ENCODE peak calls at places on chromosome 5, in six cellular contexts. D, H, O, Y, C and E are unnamed samples.

GRCh38 chr5:177468329-177469058 is 4.9 kb downstream of the DBN1 start:
- DNase-seq in C (no peak), H (no peak), D (peak; percentile 50), O (no peak), Y (no peak), E (no peak)

GRCh38 chr5:15446552-15446951 is 53.4 kb upstream of the FBXL7 start:
- DNase-seq in C (no peak), Y (no peak), D (no peak), H (no peak), O (no peak), E (no peak)

GRCh38 chr5:39102684-39103155 is 28.5 kb upstream of the RICTOR start:
- DNase-seq in H (no peak), C (no peak), D (peak; percentile 90), Y (no peak), O (no peak), E (no peak)

GRCh38 chr5:175247146-175247545 is 196.8 kb downstream of the DRD1 start:
- DNase-seq in H (no peak), Y (no peak), O (no peak), C (no peak), D (no peak), E (no peak)

GRCh38 chr5:39780341-39780740 is 355.6 kb upstream of the DAB2 start:
- DNase-seq in H (no peak), Y (no peak), O (no peak), D (no peak), C (no peak), E (no peak)

GRCh38 chr5:161851691-161852299 is 3.9 kb downstream of the GABRA1 start:
- DNase-seq in O (no peak), H (no peak), C (no peak), D (no peak), Y (no peak), E (no peak)

GRCh38 chr5:38211354-38211710 is 47.0 kb upstream of the EGFLAM start:
- DNase-seq in Y (no peak), C (no peak), O (no peak), H (no peak), D (no peak), E (no peak)

GRCh38 chr5:68565427-68565826 is 349.9 kb downstream of the PIK3R1 start:
- DNase-seq in D (no peak), Y (no peak), H (no peak), O (no peak), C (no peak), E (no peak)

GRCh38 chr5:57859626-57860025 is 377.0 kb upstream of the ACTBL2 start:
- DNase-seq in Y (no peak), C (no peak), D (no peak), O (no peak), H (no peak), E (no peak)

GRCh38 chr5:8333445-8333844 is 464.5 kb downstream of the MTRR start:
- DNase-seq in H (no peak), Y (no peak), D (no peak), O (no peak), C (no peak), E (no peak)

GRCh38 chr5:6780802-6781391 is 67.7 kb downstream of the TENT4A start:
- DNase-seq in O (no peak), H (no peak), Y (no peak), D (peak; percentile 16), C (no peak), E (peak; percentile 46)

GRCh38 chr5:68282001-68282400 is 66.4 kb downstream of the PIK3R1 start:
- DNase-seq in C (no peak), D (no peak), H (no peak), Y (no peak), O (no peak), E (no peak)

GRCh38 chr5:150599281-150599680 is 41.2 kb upstream of the SYNPO start:
- DNase-seq in D (no peak), Y (no peak), H (no peak), O (no peak), C (no peak), E (no peak)

GRCh38 chr5:57246426-57246825 is 72.6 kb downstream of the GPBP1 start:
- DNase-seq in O (no peak), C (no peak), D (no peak), H (no peak), Y (no peak), E (no peak)

GRCh38 chr5:136526021-136526420 is 160.7 kb upstream of the TRPC7 start:
- DNase-seq in D (no peak), Y (no peak), C (no peak), O (no peak), H (no peak), E (no peak)

GRCh38 chr5:31639488-31640011 is 619 bp downstream of the PDZD2 start:
- DNase-seq in D (no peak), C (no peak), O (no peak), Y (peak; percentile 23), H (peak; percentile 29), E (no peak)

GRCh38 chr5:132098151-132098594 is 24.6 kb downstream of the CSF2 start:
- DNase-seq in Y (no peak), O (no peak), D (no peak), H (no peak), C (no peak), E (no peak)

GRCh38 chr5:91386120-91386519 is 3.0 kb upstream of the ARRDC3 start:
- DNase-seq in C (no peak), D (no peak), H (no peak), O (no peak), Y (no peak), E (no peak)

GRCh38 chr5:132489051-132489770 is 1.4 kb downstream of the IRF1 start:
- DNase-seq in D (no peak), H (peak; percentile 19), Y (peak; percentile 22), C (no peak), O (peak; percentile 11), E (no peak)

GRCh38 chr5:42876375-42876844 is 64.7 kb upstream of the SELENOP start:
- DNase-seq in H (no peak), Y (no peak), C (no peak), D (no peak), O (no peak), E (no peak)

GRCh38 chr5:38379360-38379827 is 121.0 kb downstream of the EGFLAM start:
- DNase-seq in Y (no peak), D (no peak), H (no peak), O (no peak), C (no peak), E (no peak)

GRCh38 chr5:22611327-22611726 is 241.8 kb downstream of the CDH12 start:
- DNase-seq in C (no peak), Y (no peak), D (no peak), H (no peak), O (no peak), E (no peak)

GRCh38 chr5:38780950-38781349 is 64.9 kb upstream of the OSMR start:
- DNase-seq in D (no peak), O (peak; percentile 32), Y (peak; percentile 81), H (peak; percentile 81), C (peak; percentile 61), E (peak; percentile 82)

GRCh38 chr5:101932599-101932998 is 363.5 kb downstream of the SLCO4C1 start:
- DNase-seq in O (no peak), H (no peak), C (no peak), Y (no peak), D (peak; percentile 3), E (no peak)

GRCh38 chr5:158878227-158878626 is 221.5 kb downstream of the EBF1 start:
- DNase-seq in O (no peak), H (no peak), D (no peak), C (no peak), Y (no peak), E (no peak)

GRCh38 chr5:158882236-158882635 is 217.5 kb downstream of the EBF1 start:
- DNase-seq in Y (no peak), D (no peak), C (no peak), H (no peak), O (no peak), E (no peak)

GRCh38 chr5:158881076-158881880 is 218.4 kb downstream of the EBF1 start:
- DNase-seq in O (no peak), D (no peak), Y (no peak), H (no peak), C (no peak), E (no peak)

GRCh38 chr5:158880514-158881001 is 219.2 kb downstream of the EBF1 start:
- DNase-seq in O (no peak), H (no peak), D (no peak), C (no peak), Y (no peak), E (no peak)

DNA sequence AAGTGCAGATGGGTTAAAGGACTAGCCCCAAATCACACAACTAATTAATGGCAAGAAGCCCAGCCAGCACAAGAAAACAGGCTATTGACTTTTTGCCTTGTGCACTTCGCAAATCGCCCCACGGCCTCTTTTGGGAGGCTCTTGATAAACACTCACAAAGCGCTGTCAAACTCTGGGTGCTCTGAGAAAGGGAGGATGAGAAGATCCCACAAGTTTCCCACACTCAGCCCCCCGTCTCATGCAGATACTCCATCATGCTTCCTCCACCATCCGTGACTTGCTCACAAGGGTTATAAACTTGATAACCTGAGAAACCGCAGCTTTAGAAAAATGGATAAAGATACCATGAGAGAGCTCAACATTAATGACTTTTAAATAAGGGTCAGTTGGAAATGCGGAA is 219.7 kb downstream of the EBF1 start:
- DNase-seq in Y (no peak), D (no peak), H (no peak), C (no peak), O (no peak), E (no peak)
- H3K4me1 ChIP-seq in Y (peaks cover 10% of the 10 kb centered on the region), D (no peaks in the 10 kb centered on the region), H (peaks cover 16% of the 10 kb centered on the region), C (no peaks in the 10 kb centered on the region), O (peaks cover 16% of the 10 kb centered on the region), E (peaks cover 22% of the 10 kb centered on the region)

DNA sequence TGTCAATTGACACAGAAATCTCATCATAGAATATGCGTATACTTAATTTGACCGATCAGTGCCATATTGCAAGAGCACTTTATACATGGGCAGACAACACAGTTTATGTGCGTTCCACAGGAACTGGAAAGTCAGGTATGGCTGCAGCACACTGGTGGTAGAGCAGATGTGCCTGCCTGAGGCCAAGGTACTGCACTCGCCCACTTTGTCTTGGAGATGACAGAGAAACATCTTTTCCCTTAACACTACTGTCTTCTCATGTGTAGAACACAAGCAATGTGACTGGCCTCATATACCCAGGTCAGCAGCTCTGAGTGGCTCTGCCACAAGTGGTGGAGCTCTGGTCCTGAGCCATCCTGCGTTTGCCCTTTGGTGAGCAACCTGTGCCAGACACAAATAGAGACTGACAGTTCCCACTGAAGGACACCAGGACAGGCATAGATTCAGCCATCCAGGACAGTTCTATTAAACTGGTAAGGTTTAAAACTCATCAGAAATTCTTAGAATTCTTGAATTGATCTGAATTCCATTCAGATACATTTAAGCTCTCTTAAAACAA is 21.0 kb upstream of the PPP2CA start:
- DNase-seq in Y (no peak), O (no peak), H (no peak), D (peak; percentile 24), C (peak; percentile 17), E (no peak)
- H3K27ac ChIP-seq in Y (no peak overlapping the region), O (no peak overlapping the region), H (no peak overlapping the region), D (no peak overlapping the region), C (no peak overlapping the region), E (no peak overlapping the region)

GRCh38 chr5:2805080-2805479 is 53.6 kb upstream of the IRX2 start:
- DNase-seq in C (no peak), O (no peak), D (no peak), H (no peak), Y (no peak), E (no peak)
- TF ChIP-seq CTCF in C (no peak), O (no peak), D (peak; percentile 4), H (no peak), Y (no peak), E (no peak)

DNA sequence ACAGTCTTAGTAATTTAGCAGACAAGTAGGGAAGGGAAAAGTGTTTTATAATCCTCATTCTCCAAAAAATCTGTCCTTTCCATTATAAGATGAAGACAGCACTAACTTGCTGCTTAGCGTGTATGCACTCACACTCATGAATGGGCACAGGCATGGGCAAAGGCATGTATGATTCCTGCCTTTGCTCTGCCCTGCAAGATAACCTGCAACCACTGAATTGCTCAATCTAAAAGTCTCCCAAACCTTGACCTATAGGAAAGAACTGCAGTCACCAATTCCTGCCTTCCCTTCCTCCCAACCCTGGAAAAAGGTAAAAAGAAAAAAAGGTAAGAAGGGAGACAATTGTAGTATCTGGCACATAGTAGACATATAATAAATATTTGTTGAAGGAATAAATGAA is 40.8 kb downstream of the ELL2 start:
- DNase-seq in Y (no peak), C (no peak), D (no peak), H (no peak), O (no peak), E (no peak)
- H3K4me1 ChIP-seq in Y (peaks cover 14% of the 10 kb centered on the region), C (peaks cover 5% of the 10 kb centered on the region), D (peaks cover 100% of the 10 kb centered on the region), H (peaks cover 6% of the 10 kb centered on the region), O (peaks cover 72% of the 10 kb centered on the region), E (peaks cover 60% of the 10 kb centered on the region)